ENCODE peak calls at places on chromosomes 13 and 19, in four cellular contexts. One of them, this sample, is unnamed.

GRCh38 chr19:57067440-57067839 is 52.3 kb upstream of the USP29 start:
- DNase-seq in thoracic aorta: no peak
- DNase-seq in stomach: no peak
- DNase-seq in HFF-Myc: no peak
- DNase-seq in this sample: no peak

GRCh38 chr19:37975071-37975470 is 68.1 kb downstream of the SIPA1L3 start:
- DNase-seq in thoracic aorta: no peak
- DNase-seq in stomach: no peak
- DNase-seq in HFF-Myc: no peak
- DNase-seq in this sample: no peak

GRCh38 chr19:38869160-38869835 is 8.8 kb downstream of the RINL start:
- DNase-seq in thoracic aorta: no peak
- DNase-seq in stomach: no peak
- DNase-seq in HFF-Myc: no peak
- DNase-seq in this sample: no peak

GRCh38 chr19:39252458-39252857 is 3.8 kb upstream of the IFNL4 start:
- DNase-seq in thoracic aorta: no peak
- DNase-seq in stomach: no peak
- DNase-seq in HFF-Myc: no peak
- DNase-seq in this sample: no peak

GRCh38 chr13:86601351-86601750 is 802.1 kb upstream of the SLITRK6 start:
- DNase-seq in thoracic aorta: no peak
- DNase-seq in stomach: no peak
- DNase-seq in HFF-Myc: no peak
- DNase-seq in this sample: no peak

GRCh38 chr13:48892311-48892710 is 83.4 kb upstream of the FNDC3A start:
- DNase-seq in thoracic aorta: no peak
- DNase-seq in stomach: no peak
- DNase-seq in HFF-Myc: no peak
- DNase-seq in this sample: no peak

GRCh38 chr13:113045214-113046007 is 60.2 kb upstream of the F7 start:
- DNase-seq in thoracic aorta: no peak
- DNase-seq in stomach: no peak
- DNase-seq in HFF-Myc: no peak
- DNase-seq in this sample: no peak

GRCh38 chr13:94415484-94415883 is 64.0 kb downstream of the DCT start:
- DNase-seq in thoracic aorta: no peak
- DNase-seq in stomach: no peak
- DNase-seq in HFF-Myc: no peak
- DNase-seq in this sample: no peak

GRCh38 chr19:16013851-16014840 is 62.1 kb upstream of the TPM4 start:
- DNase-seq in thoracic aorta: no peak
- DNase-seq in stomach: no peak
- DNase-seq in HFF-Myc: no peak
- DNase-seq in this sample: no peak

GRCh38 chr19:48136547-48136946 is 25.9 kb upstream of the PLA2G4C start:
- DNase-seq in thoracic aorta: no peak
- DNase-seq in stomach: no peak
- DNase-seq in HFF-Myc: no peak
- DNase-seq in this sample: no peak

GRCh38 chr19:15369594-15369891 is 10.0 kb downstream of the AKAP8 start:
- DNase-seq in thoracic aorta: no peak
- DNase-seq in stomach: no peak
- DNase-seq in HFF-Myc: no peak
- DNase-seq in this sample: no peak

GRCh38 chr19:34474233-34474989 is 7.1 kb upstream of the WTIP start:
- DNase-seq in thoracic aorta: no peak
- DNase-seq in stomach: no peak
- DNase-seq in HFF-Myc: no peak
- DNase-seq in this sample: no peak

GRCh38 chr19:610801-611505 is 21.3 kb downstream of the HCN2 start:
- DNase-seq in thoracic aorta: no peak
- DNase-seq in stomach: peak; percentile 38
- DNase-seq in HFF-Myc: no peak
- DNase-seq in this sample: no peak

GRCh38 chr13:75329097-75329496 is 152.9 kb downstream of the TBC1D4 start:
- DNase-seq in thoracic aorta: no peak
- DNase-seq in stomach: no peak
- DNase-seq in HFF-Myc: no peak
- DNase-seq in this sample: no peak

GRCh38 chr13:82947121-82948077 is 934.9 kb downstream of the SLITRK1 start:
- DNase-seq in thoracic aorta: no peak
- DNase-seq in stomach: no peak
- DNase-seq in HFF-Myc: no peak
- DNase-seq in this sample: no peak

GRCh38 chr19:28290963-28291657 is 921.8 kb downstream of the UQCRFS1 start:
- DNase-seq in thoracic aorta: no peak
- DNase-seq in stomach: no peak
- DNase-seq in HFF-Myc: no peak
- DNase-seq in this sample: no peak

DNA sequence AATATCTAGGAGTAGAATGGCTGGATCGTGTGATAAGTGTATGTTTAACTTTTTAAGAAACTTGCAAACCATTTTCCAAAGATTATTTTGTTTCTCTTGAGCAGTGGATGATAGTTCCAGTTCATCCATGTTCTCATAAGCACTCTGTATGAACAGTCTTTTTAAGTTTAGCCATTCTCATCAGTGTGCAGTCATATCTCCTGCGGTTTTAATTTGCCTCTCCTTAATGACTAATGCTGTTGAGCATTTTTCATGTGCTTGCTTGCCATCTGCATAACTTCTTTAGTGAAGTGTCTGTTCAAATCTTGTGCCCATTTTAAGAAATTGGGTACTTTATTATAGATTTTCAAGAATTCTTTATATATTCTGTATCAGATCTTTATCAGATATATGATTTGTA is 58.6 kb downstream of the WASF3 start:
- DNase-seq in thoracic aorta: no peak
- DNase-seq in stomach: no peak
- DNase-seq in HFF-Myc: no peak
- DNase-seq in this sample: no peak
- TF ChIP-seq CTCF in thoracic aorta: no peak
- TF ChIP-seq CTCF in stomach: no peak
- TF ChIP-seq CTCF in HFF-Myc: no peak
- TF ChIP-seq CTCF in this sample: no peak

GRCh38 chr19:18418034-18418724 is 1.0 kb upstream of the SSBP4 start:
- DNase-seq in thoracic aorta: no peak
- DNase-seq in stomach: no peak
- DNase-seq in HFF-Myc: no peak
- DNase-seq in this sample: no peak

GRCh38 chr19:18418725-18419194 is 438 bp upstream of the SSBP4 start:
- DNase-seq in thoracic aorta: no peak
- DNase-seq in stomach: no peak
- DNase-seq in HFF-Myc: no peak
- DNase-seq in this sample: no peak

GRCh38 chr19:18420931-18421330 is 1.7 kb downstream of the SSBP4 start:
- DNase-seq in thoracic aorta: no peak
- DNase-seq in stomach: no peak
- DNase-seq in HFF-Myc: no peak
- DNase-seq in this sample: no peak

GRCh38 chr19:18419699-18420460 is 682 bp downstream of the SSBP4 start:
- DNase-seq in thoracic aorta: no peak
- DNase-seq in stomach: no peak
- DNase-seq in HFF-Myc: no peak
- DNase-seq in this sample: no peak

GRCh38 chr19:18419195-18419698 is at the start of gene SSBP4:
- DNase-seq in thoracic aorta: no peak
- DNase-seq in stomach: peak; percentile 76
- DNase-seq in HFF-Myc: no peak
- DNase-seq in this sample: no peak
- TF ChIP-seq CTCF in thoracic aorta: no peak
- TF ChIP-seq CTCF in stomach: no peak
- TF ChIP-seq CTCF in HFF-Myc: no peak
- TF ChIP-seq CTCF in this sample: no peak

DNA sequence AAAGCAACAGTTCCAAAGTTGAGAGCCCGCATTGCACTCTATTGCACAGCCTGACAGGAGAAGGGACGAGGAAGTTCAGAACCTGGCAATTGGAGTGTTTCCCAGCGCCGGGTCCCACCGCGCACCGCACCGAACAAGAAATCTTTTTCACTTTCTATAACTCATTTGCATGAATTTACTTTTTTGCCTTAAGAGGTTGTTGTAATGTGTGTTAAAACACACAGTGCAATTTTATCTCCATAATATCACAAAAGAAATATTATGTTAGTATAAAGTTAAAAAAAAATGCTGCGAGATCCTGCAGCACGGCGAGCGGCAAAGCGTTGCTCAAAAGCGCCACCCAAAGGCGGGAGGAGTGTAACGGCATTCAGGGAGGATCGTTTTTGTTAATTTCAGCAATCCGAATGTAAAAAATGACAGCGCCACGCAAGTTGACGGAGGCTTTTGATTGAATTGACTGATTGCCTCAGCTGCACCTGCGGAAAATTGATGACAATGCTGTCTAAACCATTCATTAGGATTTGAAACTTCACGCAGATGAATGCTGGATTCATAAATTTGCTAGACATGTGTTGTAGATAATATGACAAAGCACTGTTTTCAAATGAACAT is 303.6 kb upstream of the ZNF507 start:
- DNase-seq in thoracic aorta: no peak
- DNase-seq in stomach: no peak
- DNase-seq in HFF-Myc: no peak
- DNase-seq in this sample: no peak
- TF ChIP-seq CTCF in thoracic aorta: peak; percentile 15
- TF ChIP-seq CTCF in stomach: peak; percentile 48
- TF ChIP-seq CTCF in HFF-Myc: peak; percentile 43
- TF ChIP-seq CTCF in this sample: no peak

GRCh38 chr19:45079063-45079910 is at the start of gene GEMIN7:
- DNase-seq in thoracic aorta: no peak
- DNase-seq in stomach: peak; percentile 84
- DNase-seq in HFF-Myc: no peak
- DNase-seq in this sample: no peak
- TF ChIP-seq CTCF in thoracic aorta: peak; percentile 39
- TF ChIP-seq CTCF in stomach: no peak
- TF ChIP-seq CTCF in HFF-Myc: no peak
- TF ChIP-seq CTCF in this sample: no peak

GRCh38 chr13:51800456-51800855 is 3.5 kb downstream of the DHRS12 start:
- DNase-seq in thoracic aorta: no peak
- DNase-seq in stomach: no peak
- DNase-seq in HFF-Myc: no peak
- DNase-seq in this sample: no peak

GRCh38 chr13:51799261-51799660 is 4.7 kb downstream of the DHRS12 start:
- DNase-seq in thoracic aorta: no peak
- DNase-seq in stomach: no peak
- DNase-seq in HFF-Myc: no peak
- DNase-seq in this sample: no peak

GRCh38 chr13:51795419-51795818 is 8.5 kb downstream of the DHRS12 start:
- DNase-seq in thoracic aorta: no peak
- DNase-seq in stomach: no peak
- DNase-seq in HFF-Myc: no peak
- DNase-seq in this sample: no peak

GRCh38 chr13:51794959-51795358 is 9.0 kb downstream of the DHRS12 start:
- DNase-seq in thoracic aorta: no peak
- DNase-seq in stomach: no peak
- DNase-seq in HFF-Myc: no peak
- DNase-seq in this sample: no peak

GRCh38 chr13:51797664-51798488 is 6.1 kb downstream of the DHRS12 start:
- DNase-seq in thoracic aorta: no peak
- DNase-seq in stomach: peak; percentile 74
- DNase-seq in HFF-Myc: no peak
- DNase-seq in this sample: no peak
- TF ChIP-seq CTCF in thoracic aorta: peak; percentile 16
- TF ChIP-seq CTCF in stomach: peak; percentile 74
- TF ChIP-seq CTCF in HFF-Myc: peak; percentile 41
- TF ChIP-seq CTCF in this sample: no peak

This sample was measured in omental fat pad.